ENCODE peak calls at places on chromosome 1, in five cellular contexts. W is NCI-H446 treated with DMSO at 0.1 percent for 48 hours, V is NCI-H1436, E is nephron progenitor cell, M is ELR. L is an unnamed sample.

GRCh38 chr1:109392788-109393580 is 4.7 kb downstream of the SORT1 start:
- DNase-seq in W (peak; percentile 45), V (no peak), E (peak; percentile 27), M (peak; percentile 57), L (peak; percentile 51)

GRCh38 chr1:94186946-94187345 is 50.4 kb downstream of the ARHGAP29 start:
- DNase-seq in W (no peak), V (no peak), E (no peak), M (no peak), L (no peak)

GRCh38 chr1:32743380-32744062 is 41.0 kb upstream of the SYNC start:
- DNase-seq in W (no peak), V (no peak), E (no peak), M (peak; percentile 40), L (no peak)

GRCh38 chr1:244140420-244140819 is 89.3 kb downstream of the ZBTB18 start:
- DNase-seq in W (no peak), V (no peak), E (no peak), M (no peak), L (no peak)

GRCh38 chr1:91427741-91428140 is 23.1 kb upstream of the HFM1 start:
- DNase-seq in W (no peak), V (no peak), E (no peak), M (no peak), L (no peak)

GRCh38 chr1:76140227-76140626 is 65.7 kb downstream of the ST6GALNAC3 start:
- DNase-seq in W (no peak), V (no peak), E (no peak), M (no peak), L (no peak)

GRCh38 chr1:56426587-56426986 is 152.8 kb downstream of the PLPP3 start:
- DNase-seq in W (no peak), V (no peak), E (no peak), M (no peak), L (no peak)

GRCh38 chr1:53508991-53509663 is 49.9 kb downstream of the DMRTB1 start:
- DNase-seq in W (no peak), V (no peak), E (peak; percentile 49), M (peak; percentile 40), L (no peak)

L was measured in DMS 273 treated with DMSO at 0.1 percent for 48 hours.